ENCODE peak calls at places on chromosomes 7 and 10, in six cellular contexts. One of them, this sample, is unnamed.

GRCh38 chr7:74615933-74616780 is 41.4 kb upstream of the GTF2I start:
- DNase-seq in foreskin fibroblast: no peak
- DNase-seq in cardiac muscle cell: no peak
- DNase-seq in A549: no peak
- DNase-seq in body of pancreas: no peak
- DNase-seq in fibroblast of lung: no peak
- DNase-seq in this sample: no peak

GRCh38 chr10:27636816-27637215 is 108.8 kb downstream of the MKX start:
- DNase-seq in foreskin fibroblast: no peak
- DNase-seq in cardiac muscle cell: no peak
- DNase-seq in A549: no peak
- DNase-seq in body of pancreas: no peak
- DNase-seq in fibroblast of lung: no peak
- DNase-seq in this sample: no peak

GRCh38 chr7:40194743-40195142 is 59.9 kb downstream of the SUGCT start:
- DNase-seq in foreskin fibroblast: peak; percentile 90
- DNase-seq in cardiac muscle cell: peak; percentile 60
- DNase-seq in A549: no peak
- DNase-seq in body of pancreas: no peak
- DNase-seq in fibroblast of lung: peak; percentile 84
- DNase-seq in this sample: no peak

GRCh38 chr10:22010973-22011408 is 7.5 kb upstream of the DNAJC1 start:
- DNase-seq in foreskin fibroblast: peak; percentile 17
- DNase-seq in cardiac muscle cell: peak; percentile 57
- DNase-seq in A549: peak; percentile 19
- DNase-seq in body of pancreas: no peak
- DNase-seq in fibroblast of lung: peak; percentile 60
- DNase-seq in this sample: no peak

GRCh38 chr7:304574-305409 is 14.8 kb downstream of the FOXL3 start:
- DNase-seq in foreskin fibroblast: no peak
- DNase-seq in cardiac muscle cell: no peak
- DNase-seq in A549: no peak
- DNase-seq in body of pancreas: no peak
- DNase-seq in fibroblast of lung: no peak
- DNase-seq in this sample: no peak

GRCh38 chr7:45872116-45873034 is 507 bp downstream of the CCDC201 start:
- DNase-seq in foreskin fibroblast: no peak
- DNase-seq in cardiac muscle cell: peak; percentile 29
- DNase-seq in A549: peak; percentile 26
- DNase-seq in body of pancreas: no peak
- DNase-seq in fibroblast of lung: no peak
- DNase-seq in this sample: no peak

GRCh38 chr7:134059921-134060320 is 67.2 kb upstream of the LRGUK start:
- DNase-seq in foreskin fibroblast: no peak
- DNase-seq in cardiac muscle cell: no peak
- DNase-seq in A549: no peak
- DNase-seq in body of pancreas: no peak
- DNase-seq in fibroblast of lung: no peak
- DNase-seq in this sample: no peak

GRCh38 chr7:155850730-155851678 is 38.7 kb upstream of the SHH start:
- DNase-seq in foreskin fibroblast: no peak
- DNase-seq in cardiac muscle cell: no peak
- DNase-seq in A549: no peak
- DNase-seq in body of pancreas: no peak
- DNase-seq in fibroblast of lung: no peak
- DNase-seq in this sample: no peak

GRCh38 chr7:132117181-132117580 is 459.1 kb downstream of the PLXNA4 start:
- DNase-seq in foreskin fibroblast: peak; percentile 12
- DNase-seq in cardiac muscle cell: peak; percentile 21
- DNase-seq in A549: peak; percentile 83
- DNase-seq in body of pancreas: no peak
- DNase-seq in fibroblast of lung: peak; percentile 1
- DNase-seq in this sample: no peak

GRCh38 chr10:76721891-76722505 is 915.6 kb downstream of the KCNMA1 start:
- DNase-seq in foreskin fibroblast: peak; percentile 2
- DNase-seq in cardiac muscle cell: no peak
- DNase-seq in A549: no peak
- DNase-seq in body of pancreas: no peak
- DNase-seq in fibroblast of lung: no peak
- DNase-seq in this sample: no peak

GRCh38 chr7:25026156-25026555 is 46.2 kb upstream of the OSBPL3 start:
- DNase-seq in foreskin fibroblast: no peak
- DNase-seq in cardiac muscle cell: no peak
- DNase-seq in A549: no peak
- DNase-seq in body of pancreas: no peak
- DNase-seq in fibroblast of lung: no peak
- DNase-seq in this sample: no peak

GRCh38 chr10:20674870-20675385 is 222.2 kb downstream of the NEBL start:
- DNase-seq in foreskin fibroblast: no peak
- DNase-seq in cardiac muscle cell: no peak
- DNase-seq in A549: no peak
- DNase-seq in body of pancreas: no peak
- DNase-seq in fibroblast of lung: no peak
- DNase-seq in this sample: no peak
- H3K4me3 ChIP-seq in foreskin fibroblast: no peak overlapping the region
- H3K4me3 ChIP-seq in cardiac muscle cell: no peak overlapping the region
- H3K4me3 ChIP-seq in A549: no peak overlapping the region
- H3K4me3 ChIP-seq in body of pancreas: no peak overlapping the region
- H3K4me3 ChIP-seq in fibroblast of lung: no peak overlapping the region
- H3K4me3 ChIP-seq in this sample: no peak overlapping the region

DNA sequence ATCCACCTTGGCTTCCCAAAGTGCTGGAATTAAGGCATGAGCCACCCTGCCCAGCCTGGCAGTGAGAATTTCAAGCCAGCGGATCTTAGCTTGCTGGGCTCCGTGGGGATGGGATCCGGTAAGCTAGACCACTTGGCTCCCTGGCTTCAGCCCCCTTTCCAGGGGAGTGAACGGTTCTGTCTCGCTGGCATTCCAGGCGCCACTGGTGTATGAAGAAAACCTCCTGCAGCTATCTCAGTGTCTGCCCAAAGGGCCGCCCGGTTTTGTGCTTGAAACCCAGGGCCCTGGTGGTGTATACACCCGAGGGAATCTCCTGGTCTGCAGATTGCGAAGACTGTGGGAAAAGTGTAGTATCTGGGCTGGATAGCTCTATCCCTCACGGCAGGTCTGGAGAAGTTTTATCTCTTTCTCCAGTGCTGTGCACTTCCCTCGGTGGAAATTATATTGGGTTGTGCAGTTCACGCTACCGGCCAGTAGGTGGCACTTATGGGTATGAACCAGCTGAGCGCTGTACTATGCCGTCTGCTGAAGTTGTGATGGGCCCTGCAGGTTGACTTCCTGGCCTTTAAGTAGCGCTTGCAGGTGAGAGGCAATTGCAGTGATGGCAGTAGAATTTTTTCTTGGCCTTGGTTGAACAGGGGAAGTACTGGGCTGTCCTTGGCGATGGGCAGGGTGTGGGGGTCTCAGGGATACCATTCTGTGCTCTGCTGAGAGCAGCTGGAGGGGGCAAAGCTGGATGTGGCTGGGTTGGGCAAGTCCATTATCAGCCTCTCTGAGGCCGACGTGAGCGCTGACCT is 138.0 kb upstream of the MTPN start:
- DNase-seq in foreskin fibroblast: peak; percentile 21
- DNase-seq in cardiac muscle cell: peak; percentile 67
- DNase-seq in A549: peak; percentile 61
- DNase-seq in body of pancreas: peak; percentile 53
- DNase-seq in fibroblast of lung: peak; percentile 62
- DNase-seq in this sample: no peak
- TF ChIP-seq CTCF in foreskin fibroblast: peak; percentile 58
- TF ChIP-seq CTCF in cardiac muscle cell: peak; percentile 68
- TF ChIP-seq CTCF in A549: peak; percentile 50
- TF ChIP-seq CTCF in body of pancreas: peak; percentile 60
- TF ChIP-seq CTCF in fibroblast of lung: peak; percentile 57
- TF ChIP-seq CTCF in this sample: peak; percentile 71

GRCh38 chr10:93074137-93074596 is 474 bp downstream of the CYP26A1 start:
- DNase-seq in foreskin fibroblast: peak; percentile 15
- DNase-seq in cardiac muscle cell: no peak
- DNase-seq in A549: peak; percentile 71
- DNase-seq in body of pancreas: no peak
- DNase-seq in fibroblast of lung: no peak
- DNase-seq in this sample: no peak
- H3K4me3 ChIP-seq in foreskin fibroblast: peak overlapping the region; percentile 9
- H3K4me3 ChIP-seq in cardiac muscle cell: peak overlapping the region; percentile 54
- H3K4me3 ChIP-seq in A549: peak overlapping the region; percentile 61
- H3K4me3 ChIP-seq in body of pancreas: no peak overlapping the region
- H3K4me3 ChIP-seq in fibroblast of lung: no peak overlapping the region
- H3K4me3 ChIP-seq in this sample: peak overlapping the region; percentile 15

GRCh38 chr10:74827694-74828093 is 1.3 kb downstream of the KAT6B start:
- DNase-seq in foreskin fibroblast: no peak
- DNase-seq in cardiac muscle cell: no peak
- DNase-seq in A549: no peak
- DNase-seq in body of pancreas: no peak
- DNase-seq in fibroblast of lung: no peak
- DNase-seq in this sample: no peak

GRCh38 chr10:74827045-74827441 is 643 bp downstream of the KAT6B start:
- DNase-seq in foreskin fibroblast: no peak
- DNase-seq in cardiac muscle cell: no peak
- DNase-seq in A549: no peak
- DNase-seq in body of pancreas: no peak
- DNase-seq in fibroblast of lung: no peak
- DNase-seq in this sample: no peak

GRCh38 chr10:74825033-74825370 is 1.4 kb upstream of the KAT6B start:
- DNase-seq in foreskin fibroblast: no peak
- DNase-seq in cardiac muscle cell: no peak
- DNase-seq in A549: no peak
- DNase-seq in body of pancreas: no peak
- DNase-seq in fibroblast of lung: no peak
- DNase-seq in this sample: no peak

GRCh38 chr10:74825371-74826141 is 844 bp upstream of the KAT6B start:
- DNase-seq in foreskin fibroblast: peak; percentile 73
- DNase-seq in cardiac muscle cell: no peak
- DNase-seq in A549: no peak
- DNase-seq in body of pancreas: no peak
- DNase-seq in fibroblast of lung: no peak
- DNase-seq in this sample: no peak

GRCh38 chr10:74826142-74827044 is at the start of gene KAT6B:
- DNase-seq in foreskin fibroblast: peak; percentile 100
- DNase-seq in cardiac muscle cell: peak; percentile 100
- DNase-seq in A549: peak; percentile 100
- DNase-seq in body of pancreas: peak; percentile 100
- DNase-seq in fibroblast of lung: peak; percentile 100
- DNase-seq in this sample: peak; percentile 100
- TF ChIP-seq CTCF in foreskin fibroblast: peak; percentile 30
- TF ChIP-seq CTCF in cardiac muscle cell: peak; percentile 23
- TF ChIP-seq CTCF in A549: peak; percentile 7
- TF ChIP-seq CTCF in body of pancreas: no peak
- TF ChIP-seq CTCF in fibroblast of lung: peak; percentile 8
- TF ChIP-seq CTCF in this sample: peak; percentile 36